ENCODE peak calls at places on chromosomes 3 and 15, in seven cellular contexts. E, A, U, K, C, N and G are unnamed samples.

GRCh38 chr3:53570709-53571108 is 76.3 kb downstream of the CACNA1D start:
- DNase-seq in C (peak; percentile 43), E (no peak), N (no peak), U (peak; percentile 46), A (peak; percentile 83), K (no peak), G (no peak)

GRCh38 chr3:45628746-45629145 is 34.2 kb downstream of the LIMD1 start:
- DNase-seq in C (no peak), N (no peak), U (no peak), K (peak; percentile 35), A (no peak), E (no peak), G (no peak)

GRCh38 chr3:35946121-35946856 is 307.0 kb downstream of the ARPP21 start:
- DNase-seq in U (no peak), C (peak; percentile 51), N (no peak), K (no peak), A (no peak), E (no peak), G (no peak)

GRCh38 chr3:28022916-28023315 is 218.5 kb upstream of the CMC1 start:
- DNase-seq in K (no peak), E (no peak), C (no peak), N (no peak), U (no peak), A (no peak), G (no peak)

GRCh38 chr3:129310111-129310601 is 31.5 kb downstream of the HMCES start:
- DNase-seq in C (no peak), U (no peak), N (no peak), E (no peak), K (peak; percentile 44), A (no peak), G (no peak)

GRCh38 chr15:25787855-25788521 is 75.1 kb downstream of the ATP10A start:
- DNase-seq in C (peak; percentile 93), A (peak; percentile 79), K (peak; percentile 81), U (peak; percentile 73), N (no peak), E (peak; percentile 20), G (no peak)

GRCh38 chr3:174068035-174068434 is 670.5 kb downstream of the NLGN1 start:
- DNase-seq in E (no peak), C (no peak), K (no peak), U (no peak), N (no peak), A (no peak), G (no peak)

GRCh38 chr3:32109256-32109655 is 2.8 kb downstream of the GPD1L start:
- DNase-seq in C (peak; percentile 10), A (peak; percentile 92), K (peak; percentile 97), N (peak; percentile 82), U (peak; percentile 97), E (peak; percentile 84), G (peak; percentile 77)

GRCh38 chr3:45402138-45402537 is 13.8 kb downstream of the LARS2 start:
- DNase-seq in C (no peak), A (no peak), U (no peak), E (no peak), N (no peak), K (no peak), G (no peak)

GRCh38 chr3:150251187-150251592 is 156.9 kb upstream of the TSC22D2 start:
- DNase-seq in U (no peak), A (no peak), E (no peak), K (no peak), N (no peak), C (peak; percentile 34), G (no peak)

GRCh38 chr3:47896736-47897135 is 93.8 kb downstream of the DHX30 start:
- DNase-seq in N (no peak), C (no peak), U (no peak), E (no peak), K (no peak), A (no peak), G (no peak)

GRCh38 chr3:89227634-89228033 is 120.2 kb downstream of the EPHA3 start:
- DNase-seq in K (no peak), E (no peak), N (no peak), C (peak; percentile 27), A (no peak), U (no peak), G (no peak)

GRCh38 chr15:65215496-65215895 is 4.2 kb upstream of the CILP start:
- DNase-seq in E (no peak), N (no peak), A (no peak), K (no peak), U (no peak), C (no peak), G (no peak)

GRCh38 chr3:157201648-157202278 is 41.8 kb upstream of the CCNL1 start:
- DNase-seq in E (no peak), C (peak; percentile 71), A (no peak), N (no peak), K (no peak), U (no peak), G (no peak)

GRCh38 chr3:142886938-142887337 is 1.9 kb downstream of the PCOLCE2 start:
- DNase-seq in N (no peak), U (no peak), C (peak; percentile 85), K (no peak), E (no peak), A (no peak), G (no peak)

GRCh38 chr15:52566889-52567288 is 1.9 kb downstream of the ARPP19 start:
- DNase-seq in C (no peak), A (no peak), N (no peak), U (no peak), K (no peak), E (no peak), G (no peak)

GRCh38 chr3:85603378-85603777 is 644.6 kb downstream of the CADM2 start:
- DNase-seq in N (no peak), U (no peak), K (no peak), E (no peak), A (no peak), C (no peak), G (no peak)

GRCh38 chr15:101781927-101782326 is 21.4 kb upstream of the OR4F6 start:
- DNase-seq in K (no peak), N (no peak), C (no peak), E (no peak), A (no peak), U (no peak), G (no peak)

GRCh38 chr3:150299221-150299620 is 108.9 kb upstream of the TSC22D2 start:
- DNase-seq in C (no peak), U (no peak), N (no peak), K (no peak), E (no peak), A (no peak), G (no peak)

GRCh38 chr3:44939581-44940036 is 36.4 kb downstream of the ZDHHC3 start:
- DNase-seq in E (no peak), A (peak; percentile 84), N (no peak), U (no peak), C (no peak), K (no peak), G (no peak)

GRCh38 chr3:31472479-31473390 is 60.0 kb upstream of the STT3B start:
- DNase-seq in A (no peak), U (no peak), K (no peak), C (peak; percentile 19), E (no peak), N (no peak), G (no peak)

GRCh38 chr3:177419904-177420601 is 222.8 kb upstream of the TBL1XR1 start:
- DNase-seq in A (no peak), N (peak; percentile 32), K (peak; percentile 71), E (no peak), C (peak; percentile 13), U (no peak), G (no peak)

GRCh38 chr3:56467108-56467507 is 1.2 kb downstream of the ERC2 start:
- DNase-seq in N (peak; percentile 25), U (peak; percentile 66), A (peak; percentile 83), E (peak; percentile 80), C (no peak), K (no peak), G (peak; percentile 91)

GRCh38 chr3:135491478-135491877 is 474.1 kb upstream of the PPP2R3A start:
- DNase-seq in U (no peak), A (no peak), K (no peak), E (no peak), N (no peak), C (no peak), G (no peak)

GRCh38 chr3:188635258-188636038 is 481.5 kb downstream of the LPP start:
- DNase-seq in K (no peak), E (no peak), C (no peak), N (no peak), A (no peak), U (no peak), G (no peak)

GRCh38 chr3:99850608-99851007 is 32.9 kb downstream of the CMSS1 start:
- DNase-seq in U (no peak), A (no peak), C (no peak), N (no peak), E (no peak), K (no peak), G (no peak)

GRCh38 chr15:47582283-47582682 is 135.0 kb upstream of the SEMA6D start:
- DNase-seq in N (no peak), U (no peak), C (no peak), E (no peak), A (no peak), K (no peak), G (no peak)

DNA sequence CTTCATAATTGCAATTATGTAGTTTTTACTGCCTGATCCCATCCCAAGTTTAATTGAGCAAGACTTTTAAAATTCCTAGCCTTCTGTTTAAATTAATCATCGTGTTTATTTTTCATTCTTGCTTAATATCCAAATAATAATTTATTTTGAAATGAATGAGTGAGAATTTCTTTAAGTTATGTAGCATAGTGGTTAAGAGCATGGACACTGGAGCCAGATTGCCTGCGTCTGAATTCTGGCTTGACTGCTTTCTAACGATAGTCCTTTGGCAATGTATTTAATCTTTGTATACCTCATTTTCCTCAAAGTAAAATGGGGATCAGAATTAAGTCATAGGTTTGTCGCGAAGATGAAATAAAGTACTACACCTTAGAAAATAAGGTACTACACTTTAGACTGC is 71.4 kb downstream of the LRRC49 start:
- DNase-seq in K (no peak), N (no peak), U (no peak), A (no peak), E (no peak), C (no peak), G (no peak)
- H3K4me1 ChIP-seq in K (no peaks in the 10 kb centered on the region), N (no peaks in the 10 kb centered on the region), U (no peaks in the 10 kb centered on the region), A (no peaks in the 10 kb centered on the region), E (no peaks in the 10 kb centered on the region), C (no peaks in the 10 kb centered on the region), G (no peaks in the 10 kb centered on the region)

DNA sequence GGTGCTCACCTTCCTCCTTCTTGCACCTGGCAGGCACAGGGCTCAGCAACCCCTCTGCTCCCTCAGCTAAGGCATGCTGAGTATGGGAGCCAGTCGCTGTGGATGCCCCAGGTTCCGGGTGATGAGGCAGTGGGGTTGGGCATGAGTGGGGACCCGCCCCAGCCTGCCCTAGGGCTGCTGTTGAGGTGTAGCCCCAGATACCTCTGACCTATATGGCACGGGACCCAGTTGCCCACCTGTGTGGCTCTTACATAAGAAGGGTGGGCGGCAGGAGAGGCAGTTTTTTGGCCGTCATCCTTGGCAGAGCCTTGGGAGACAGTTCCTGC is 21.0 kb downstream of the ACSBG1 start:
- DNase-seq in K (no peak), E (no peak), N (no peak), U (no peak), C (no peak), A (no peak), G (no peak)
- H3K27ac ChIP-seq in K (no peak overlapping the region), E (no peak overlapping the region), N (no peak overlapping the region), U (no peak overlapping the region), C (no peak overlapping the region), A (no peak overlapping the region), G (no peak overlapping the region)

GRCh38 chr3:50609071-50609742 is 2.4 kb downstream of the CISH start:
- DNase-seq in A (no peak), U (peak; percentile 16), E (no peak), C (no peak), K (no peak), N (no peak), G (no peak)
- H3K4me3 ChIP-seq in A (peak overlapping the region; percentile 83), U (peak overlapping the region; percentile 1), E (no peak overlapping the region), C (no peak overlapping the region), K (no peak overlapping the region), N (no peak overlapping the region), G (no peak overlapping the region)

GRCh38 chr15:70093481-70094309 is 4.0 kb downstream of the TLE3 start:
- DNase-seq in E (no peak), C (peak; percentile 56), U (no peak), K (peak; percentile 55), A (no peak), N (no peak), G (no peak)
- H3K4me1 ChIP-seq in E (peaks cover 28% of the 10 kb centered on the region), C (peaks cover 42% of the 10 kb centered on the region), U (peaks cover 28% of the 10 kb centered on the region), K (no peaks in the 10 kb centered on the region), A (peaks cover 71% of the 10 kb centered on the region), N (peaks cover 8% of the 10 kb centered on the region), G (peaks cover 54% of the 10 kb centered on the region)